ENCODE peak calls at places on chromosome 2, in four cellular contexts. U is HCT116; C is foreskin fibroblast; O is activated CD8-positive, alpha-beta T cell treated with anti-CD3 and anti-CD28 coated beads for 36 hours. J is an unnamed sample.

GRCh38 chr2:216651370-216651881 is 18.2 kb downstream of the IGFBP2 start:
- DNase-seq in O (no peak), U (no peak), C (peak; percentile 79), J (no peak)

GRCh38 chr2:12334289-12335003 is 382.3 kb upstream of the TRIB2 start:
- DNase-seq in C (peak; percentile 25), U (no peak), O (no peak), J (no peak)

GRCh38 chr2:128232965-128233789 is 85.5 kb downstream of the HS6ST1 start:
- DNase-seq in O (peak; percentile 92), C (peak; percentile 91), U (peak; percentile 46), J (peak; percentile 96)

GRCh38 chr2:148658807-148659722 is 14.5 kb downstream of the EPC2 start:
- DNase-seq in C (peak; percentile 50), O (peak; percentile 23), U (no peak), J (peak; percentile 27)

GRCh38 chr2:65430515-65431416 is 1.6 kb downstream of the SPRED2 start:
- DNase-seq in C (peak; percentile 68), U (peak; percentile 75), O (peak; percentile 82), J (peak; percentile 68)

GRCh38 chr2:40220177-40220925 is 231.5 kb downstream of the SLC8A1 start:
- DNase-seq in U (no peak), O (no peak), C (peak; percentile 81), J (no peak)

GRCh38 chr2:88190808-88191721 is 20.9 kb downstream of the THNSL2 start:
- DNase-seq in O (peak; percentile 45), C (peak; percentile 37), U (peak; percentile 46), J (peak; percentile 71)

GRCh38 chr2:230537531-230537976 is 121.6 kb downstream of the SP100 start:
- DNase-seq in U (no peak), O (peak; percentile 74), C (no peak), J (peak; percentile 63)

GRCh38 chr2:56831780-56832179 is 648.0 kb downstream of the CCDC85A start:
- DNase-seq in U (no peak), O (no peak), C (no peak), J (no peak)

GRCh38 chr2:226511327-226511726 is 288.3 kb downstream of the IRS1 start:
- DNase-seq in C (no peak), U (no peak), O (no peak), J (no peak)

GRCh38 chr2:144079808-144080207 is 440.1 kb downstream of the ZEB2 start:
- DNase-seq in U (no peak), O (no peak), C (no peak), J (no peak)

GRCh38 chr2:28348149-28348567 is 44.5 kb upstream of the FOSL2 start:
- DNase-seq in O (peak; percentile 88), C (no peak), U (no peak), J (no peak)

GRCh38 chr2:172783091-172783898 is 47.6 kb downstream of the RAPGEF4 start:
- DNase-seq in C (peak; percentile 95), O (no peak), U (peak; percentile 62), J (no peak)

GRCh38 chr2:174748948-174749347 is 15.3 kb downstream of the CHRNA1 start:
- DNase-seq in U (peak; percentile 66), O (peak; percentile 78), C (peak; percentile 76), J (peak; percentile 58)

GRCh38 chr2:109526442-109526970 is 87.3 kb downstream of the SEPTIN10 start:
- DNase-seq in U (no peak), O (no peak), C (no peak), J (no peak)

GRCh38 chr2:157592983-157593382 is 35.7 kb downstream of the ACVR1C start:
- DNase-seq in O (no peak), U (no peak), C (peak; percentile 38), J (no peak)
- TF ChIP-seq CTCF in O (peak; percentile 36), U (peak; percentile 53), C (peak; percentile 26), J (no peak)

GRCh38 chr2:68466361-68466777 is 725 bp downstream of the FBXO48 start:
- DNase-seq in U (no peak), O (peak; percentile 79), C (peak; percentile 77), J (peak; percentile 21)
- TF ChIP-seq CTCF in U (no peak), O (no peak), C (peak; percentile 18), J (no peak)

DNA sequence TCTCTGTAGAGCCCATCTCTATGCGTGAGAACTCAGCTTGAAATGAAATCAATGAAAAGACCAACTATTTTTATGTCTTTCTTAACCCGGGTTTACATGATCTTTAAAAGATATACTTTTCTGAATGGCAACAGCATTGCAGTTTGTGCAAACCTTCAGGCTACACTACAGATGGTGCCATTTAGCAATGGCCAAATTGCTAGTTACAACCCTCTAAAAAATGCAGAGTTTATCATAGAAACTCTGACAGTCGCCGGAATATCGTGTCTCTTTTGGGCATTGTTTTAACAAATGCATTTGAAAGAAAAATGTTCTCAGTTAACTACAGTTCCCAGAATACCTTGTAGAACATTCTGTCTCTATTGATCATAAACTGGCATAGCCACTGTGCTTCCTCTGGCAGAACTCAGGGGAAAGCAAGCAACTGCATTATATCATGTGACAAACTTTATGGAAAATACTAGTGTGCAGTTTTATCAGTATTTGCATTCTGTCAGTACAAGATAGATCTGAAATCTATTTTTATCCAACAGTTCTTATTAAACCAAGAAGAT is 1407.6 kb upstream of the ZEB2 start:
- DNase-seq in O (no peak), C (peak; percentile 2), U (no peak), J (no peak)
- TF ChIP-seq CTCF in O (no peak), C (no peak), U (no peak), J (no peak)

DNA sequence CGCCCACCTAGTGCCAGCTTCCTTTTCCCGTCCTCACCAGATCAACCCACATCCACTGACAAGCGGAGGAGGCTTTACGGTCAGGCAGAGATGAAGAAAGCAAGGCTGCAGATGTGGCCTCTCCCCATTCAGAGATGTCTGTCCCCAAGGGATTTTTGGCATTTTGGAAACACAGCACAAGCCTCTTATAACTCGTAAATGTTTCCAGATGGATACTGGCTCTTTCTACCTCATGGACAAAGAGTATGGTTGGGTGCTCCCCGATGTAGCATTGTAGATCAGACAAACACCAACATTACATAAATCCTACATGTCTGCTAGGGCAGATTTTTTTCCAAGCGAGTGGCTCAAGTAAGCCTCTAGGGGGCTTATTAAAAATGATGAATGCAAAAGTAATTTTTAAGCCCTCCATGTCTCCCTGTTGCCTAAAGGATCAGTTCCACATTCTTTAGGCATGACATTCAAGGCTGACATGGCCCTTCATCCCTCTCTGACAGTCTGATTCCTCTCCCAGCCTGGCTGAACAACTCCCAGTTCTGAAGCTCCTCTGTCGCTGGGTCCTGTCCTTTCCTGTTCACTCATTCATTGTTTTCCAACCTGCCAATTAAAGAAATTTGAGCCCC is 11.7 kb downstream of the VIT start:
- DNase-seq in O (no peak), U (peak; percentile 4), C (peak; percentile 67), J (no peak)
- TF ChIP-seq CTCF in O (no peak), U (peak; percentile 39), C (peak; percentile 40), J (no peak)

DNA sequence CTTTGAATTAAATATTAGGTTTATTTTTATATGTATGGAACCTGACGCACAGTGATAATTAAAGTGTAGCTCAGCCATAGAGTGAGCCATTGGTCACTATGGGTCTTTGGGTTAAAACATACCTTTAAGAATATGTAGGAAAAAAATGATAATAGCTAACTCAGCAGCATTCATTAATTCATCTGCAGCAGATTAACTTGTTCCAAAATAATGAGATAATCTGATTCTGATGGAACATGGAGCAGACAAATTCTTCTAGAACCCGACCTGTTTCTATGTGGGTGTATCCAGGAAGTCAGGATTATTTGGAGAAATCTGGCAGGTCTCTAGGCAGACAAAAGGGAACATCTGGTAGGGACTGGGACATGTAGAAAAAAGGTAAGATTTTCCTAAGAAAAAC is at the start of gene XIRP2:
- DNase-seq in U (no peak), C (no peak), O (no peak), J (no peak)
- TF ChIP-seq CTCF in U (no peak), C (no peak), O (no peak), J (no peak)

GRCh38 chr2:219028141-219028540 is 13.2 kb downstream of the CFAP65 start:
- DNase-seq in O (no peak), C (no peak), U (no peak), J (no peak)
- TF ChIP-seq CTCF in O (no peak), C (no peak), U (no peak), J (no peak)

DNA sequence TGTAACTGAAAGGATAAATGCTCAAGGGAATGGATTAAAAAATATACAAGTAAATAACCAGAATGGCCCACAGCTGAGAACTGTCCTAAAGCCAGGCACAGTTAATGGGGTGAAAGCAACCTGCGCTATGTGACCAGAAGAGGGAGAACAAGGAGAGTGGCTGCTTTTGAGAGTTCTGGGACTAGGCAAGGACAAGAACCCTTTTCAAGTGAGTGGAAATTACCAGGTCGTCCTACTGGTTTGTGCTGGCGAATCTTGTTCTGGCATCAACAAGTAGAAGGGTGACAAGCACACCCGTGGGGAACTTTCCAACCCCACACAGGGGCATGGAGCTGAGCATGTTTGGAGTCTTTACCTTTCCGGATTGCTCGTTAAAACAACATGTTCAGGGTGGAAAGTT is 82.8 kb downstream of the TMEM17 start:
- DNase-seq in U (peak; percentile 15), O (no peak), C (peak; percentile 23), J (no peak)
- TF ChIP-seq CTCF in U (peak; percentile 31), O (no peak), C (peak; percentile 37), J (no peak)

J was measured in GM20000.